ENCODE peak calls at places on chromosome 10, in ten cellular contexts. I, Z, P, Y, V, N, O, W, A and Q are unnamed samples.

GRCh38 chr10:70761031-70761601 is 24.1 kb downstream of the TBATA start:
- DNase-seq in I (no peak), Z (no peak), W (peak; percentile 34), Y (no peak), P (peak; percentile 19), A (no peak), O (no peak), N (no peak), V (no peak), Q (no peak)

GRCh38 chr10:128998101-128998500 is 468.9 kb upstream of the MGMT start:
- DNase-seq in Y (no peak), V (no peak), A (no peak), O (no peak), Z (no peak), I (no peak), N (no peak), W (no peak), P (no peak), Q (no peak)

GRCh38 chr10:89466599-89467035 is 52.2 kb downstream of the IFIT5 start:
- DNase-seq in V (no peak), I (no peak), Y (no peak), P (peak; percentile 53), Z (no peak), N (no peak), W (no peak), O (no peak), A (peak; percentile 18), Q (no peak)

GRCh38 chr10:117597216-117597615 is 54.7 kb downstream of the EMX2 start:
- DNase-seq in W (no peak), I (no peak), O (no peak), N (no peak), Y (no peak), V (no peak), Z (no peak), A (no peak), P (no peak), Q (no peak)

GRCh38 chr10:133251388-133252222 is 13.9 kb downstream of the VENTX start:
- DNase-seq in W (no peak), V (no peak), Z (peak; percentile 87), Y (no peak), O (no peak), A (no peak), P (no peak), N (no peak), I (no peak), Q (no peak)

GRCh38 chr10:89032141-89032814 is 41.7 kb downstream of the FAS start:
- DNase-seq in V (no peak), N (no peak), O (peak; percentile 28), Y (no peak), P (peak; percentile 47), Z (no peak), A (no peak), W (no peak), I (no peak), Q (no peak)

GRCh38 chr10:44193567-44194220 is 191.2 kb downstream of the CXCL12 start:
- DNase-seq in Z (no peak), A (no peak), W (no peak), I (no peak), P (no peak), Y (no peak), V (no peak), N (no peak), O (no peak), Q (peak; percentile 83)

GRCh38 chr10:131242007-131242406 is 69.5 kb downstream of the TCERG1L start:
- DNase-seq in W (no peak), V (peak; percentile 26), A (peak; percentile 9), Y (no peak), P (peak; percentile 22), N (peak; percentile 36), Z (no peak), I (no peak), O (no peak), Q (no peak)

DNA sequence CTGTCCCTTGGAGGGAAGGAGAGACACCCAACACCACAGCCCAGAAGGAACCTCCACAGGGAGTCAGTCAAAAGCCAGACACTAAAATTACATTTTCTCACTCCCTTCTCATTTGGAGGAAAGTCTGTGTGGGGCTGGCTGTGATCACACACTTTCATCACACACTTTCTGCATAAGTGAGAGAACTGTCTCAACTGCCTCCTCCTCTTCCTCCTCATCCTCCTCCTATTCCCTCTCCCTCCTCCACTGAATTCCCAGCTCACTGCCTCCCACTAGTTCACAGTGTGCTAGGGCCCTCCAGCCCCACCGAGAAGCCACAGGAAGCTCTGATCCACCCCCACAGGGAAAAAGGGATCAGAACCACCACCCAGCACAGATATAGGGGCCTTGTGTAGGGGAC is 91.6 kb downstream of the KCNMA1 start:
- DNase-seq in N (no peak), V (no peak), O (no peak), I (no peak), W (no peak), A (no peak), P (no peak), Y (no peak), Z (no peak), Q (no peak)
- H3K27ac ChIP-seq in N (no peak overlapping the region), V (no peak overlapping the region), O (no peak overlapping the region), I (peak overlapping the region; percentile 28), W (no peak overlapping the region), A (no peak overlapping the region), P (no peak overlapping the region), Y (no peak overlapping the region), Z (no peak overlapping the region), Q (no peak overlapping the region)

DNA sequence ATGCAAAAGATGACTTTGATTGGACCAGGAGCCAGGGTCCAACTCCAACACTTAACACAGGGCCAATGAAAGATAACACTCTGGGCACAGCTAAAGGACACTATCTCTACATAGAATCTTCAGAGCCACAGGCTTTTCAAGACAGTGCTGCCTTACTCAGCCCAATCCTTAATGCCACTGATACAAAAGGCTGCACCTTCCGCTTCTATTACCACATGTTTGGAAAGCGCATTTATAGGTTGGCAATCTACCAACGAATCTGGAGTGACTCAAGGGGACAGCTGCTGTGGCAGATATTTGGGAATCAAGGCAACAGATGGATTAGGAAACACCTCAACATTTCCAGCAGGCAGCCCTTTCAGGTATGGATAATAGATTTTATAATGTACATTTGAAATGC is 160.7 kb downstream of the MALRD1 start:
- DNase-seq in A (no peak), Y (no peak), W (no peak), I (no peak), O (no peak), N (no peak), P (no peak), Z (no peak), V (no peak), Q (no peak)
- TF ChIP-seq EP300 in A (no peak), Y (no peak), W (no peak), I (no peak), O (no peak), N (no peak), P (no peak), Z (no peak), V (no peak), Q (no peak)

GRCh38 chr10:103856497-103857175 is 1.3 kb upstream of the SH3PXD2A start:
- DNase-seq in P (no peak), A (peak; percentile 19), N (no peak), V (no peak), O (no peak), I (no peak), Z (no peak), W (no peak), Y (no peak), Q (no peak)

GRCh38 chr10:103854265-103854686 is 1.1 kb downstream of the SH3PXD2A start:
- DNase-seq in O (no peak), I (peak; percentile 41), P (peak; percentile 29), A (peak; percentile 80), W (no peak), N (no peak), V (no peak), Z (peak; percentile 65), Y (no peak), Q (no peak)

GRCh38 chr10:103854687-103855423 is 521 bp downstream of the SH3PXD2A start:
- DNase-seq in V (no peak), Y (no peak), I (peak; percentile 46), N (no peak), A (no peak), Z (peak; percentile 66), P (no peak), W (peak; percentile 78), O (no peak), Q (no peak)

GRCh38 chr10:103855424-103855823 is at the start of gene SH3PXD2A:
- DNase-seq in O (no peak), I (peak; percentile 57), Z (peak; percentile 70), A (peak; percentile 19), P (no peak), V (peak; percentile 17), Y (no peak), W (peak; percentile 73), N (no peak), Q (no peak)

DNA sequence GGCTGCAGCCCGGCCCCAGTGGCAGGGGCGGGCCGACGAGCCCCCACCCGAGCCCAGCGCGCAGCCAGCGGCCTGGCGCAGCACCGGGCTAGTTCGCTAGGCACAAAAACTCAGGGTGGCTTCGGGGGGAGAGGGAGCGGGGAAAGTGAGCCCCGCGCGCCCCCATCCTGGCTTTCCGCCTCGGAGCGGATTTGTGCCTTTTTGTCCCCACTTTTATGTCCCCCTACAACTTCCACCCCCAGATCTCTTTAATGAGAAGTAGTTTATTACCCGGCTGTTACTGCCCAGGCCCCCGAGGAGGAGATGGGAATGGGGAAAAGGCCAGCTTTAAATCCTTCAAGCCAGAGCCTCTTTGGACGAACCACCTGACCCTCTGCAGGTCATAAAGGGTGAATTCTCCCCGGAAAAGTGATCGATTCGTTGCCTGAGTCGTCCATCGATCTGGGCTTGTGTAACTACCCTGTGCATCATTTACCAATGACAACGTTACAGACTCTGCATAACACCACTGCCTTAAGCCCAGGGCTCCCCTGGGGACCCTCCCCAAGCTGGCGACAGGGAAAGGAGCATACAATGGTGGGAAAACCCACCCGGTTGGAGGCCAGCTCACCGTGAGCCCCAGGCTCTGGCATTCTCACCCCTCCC is 598 bp upstream of the SH3PXD2A start:
- DNase-seq in P (no peak), O (no peak), Y (no peak), Z (no peak), I (no peak), W (peak; percentile 60), N (no peak), A (peak; percentile 52), V (no peak), Q (no peak)
- TF ChIP-seq CTCF in P (no peak), O (no peak), Y (no peak), Z (no peak), I (no peak), W (no peak), N (no peak), A (peak; percentile 27), V (no peak), Q (no peak)

GRCh38 chr10:8618834-8619233 is 564.3 kb downstream of the GATA3 start:
- DNase-seq in P (peak; percentile 75), I (no peak), A (no peak), O (no peak), V (no peak), Z (no peak), W (no peak), Y (no peak), N (no peak), Q (no peak)
- H3K27ac ChIP-seq in P (peak overlapping the region; percentile 55), I (no peak overlapping the region), A (no peak overlapping the region), O (no peak overlapping the region), V (no peak overlapping the region), Z (no peak overlapping the region), W (no peak overlapping the region), Y (no peak overlapping the region), N (no peak overlapping the region), Q (no peak overlapping the region)

GRCh38 chr10:111472445-111472844 is 395.6 kb downstream of the ADRA2A start:
- DNase-seq in A (no peak), W (no peak), I (no peak), Z (no peak), Y (no peak), N (no peak), V (no peak), P (no peak), O (no peak), Q (no peak)
- TF ChIP-seq EP300 in A (no peak), W (no peak), I (no peak), Z (no peak), Y (no peak), N (no peak), V (no peak), P (no peak), O (no peak), Q (no peak)